ENCODE peak calls at places on chromosomes 11 and 22, in nine cellular contexts. One of them, this sample, is unnamed.

GRCh38 chr11:73249304-73249703 is 22.8 kb upstream of the P2RY6 start:
- DNase-seq in NCI-H2171: no peak
- DNase-seq in HCT116: no peak
- DNase-seq in ecto neural progenitor cell: no peak
- DNase-seq in choroid plexus epithelial cell: peak; percentile 23
- DNase-seq in substantia nigra: no peak
- DNase-seq in activated naive CD8-positive, alpha-beta T cell treated with anti-CD3 and anti-CD28 coated beads, Interleukin-2, amount 10 ng/mL, durations not matched to agents 7 days and 5 days: peak; percentile 24
- DNase-seq in HT1080: peak; percentile 42
- DNase-seq in epithelial cell of esophagus: peak; percentile 67
- DNase-seq in this sample: peak; percentile 35

GRCh38 chr11:7321708-7322448 is 70.2 kb downstream of the SYT9 start:
- DNase-seq in choroid plexus epithelial cell: no peak
- DNase-seq in substantia nigra: peak; percentile 8
- DNase-seq in epithelial cell of esophagus: no peak
- DNase-seq in HT1080: no peak
- DNase-seq in activated naive CD8-positive, alpha-beta T cell treated with anti-CD3 and anti-CD28 coated beads, Interleukin-2, amount 10 ng/mL, durations not matched to agents 7 days and 5 days: no peak
- DNase-seq in HCT116: no peak
- DNase-seq in ecto neural progenitor cell: no peak
- DNase-seq in NCI-H2171: no peak
- DNase-seq in this sample: no peak

GRCh38 chr22:23075050-23075449 is 4.7 kb downstream of the GNAZ start:
- DNase-seq in activated naive CD8-positive, alpha-beta T cell treated with anti-CD3 and anti-CD28 coated beads, Interleukin-2, amount 10 ng/mL, durations not matched to agents 7 days and 5 days: no peak
- DNase-seq in HCT116: no peak
- DNase-seq in substantia nigra: no peak
- DNase-seq in NCI-H2171: no peak
- DNase-seq in choroid plexus epithelial cell: no peak
- DNase-seq in HT1080: no peak
- DNase-seq in epithelial cell of esophagus: no peak
- DNase-seq in ecto neural progenitor cell: no peak
- DNase-seq in this sample: no peak

GRCh38 chr11:129828301-129828836 is 12.7 kb downstream of the TMEM45B start:
- DNase-seq in choroid plexus epithelial cell: no peak
- DNase-seq in ecto neural progenitor cell: no peak
- DNase-seq in NCI-H2171: no peak
- DNase-seq in epithelial cell of esophagus: peak; percentile 93
- DNase-seq in HT1080: no peak
- DNase-seq in substantia nigra: no peak
- DNase-seq in activated naive CD8-positive, alpha-beta T cell treated with anti-CD3 and anti-CD28 coated beads, Interleukin-2, amount 10 ng/mL, durations not matched to agents 7 days and 5 days: no peak
- DNase-seq in HCT116: peak; percentile 19
- DNase-seq in this sample: peak; percentile 74

GRCh38 chr11:27820249-27820648 is 120.0 kb upstream of the BDNF start:
- DNase-seq in HCT116: no peak
- DNase-seq in choroid plexus epithelial cell: peak; percentile 17
- DNase-seq in activated naive CD8-positive, alpha-beta T cell treated with anti-CD3 and anti-CD28 coated beads, Interleukin-2, amount 10 ng/mL, durations not matched to agents 7 days and 5 days: no peak
- DNase-seq in ecto neural progenitor cell: no peak
- DNase-seq in epithelial cell of esophagus: no peak
- DNase-seq in NCI-H2171: no peak
- DNase-seq in HT1080: no peak
- DNase-seq in substantia nigra: no peak
- DNase-seq in this sample: no peak

GRCh38 chr22:48781391-48781790 is 1046.3 kb downstream of the BRD1 start:
- DNase-seq in HT1080: no peak
- DNase-seq in HCT116: no peak
- DNase-seq in activated naive CD8-positive, alpha-beta T cell treated with anti-CD3 and anti-CD28 coated beads, Interleukin-2, amount 10 ng/mL, durations not matched to agents 7 days and 5 days: no peak
- DNase-seq in ecto neural progenitor cell: peak; percentile 25
- DNase-seq in epithelial cell of esophagus: no peak
- DNase-seq in substantia nigra: no peak
- DNase-seq in NCI-H2171: no peak
- DNase-seq in choroid plexus epithelial cell: no peak
- DNase-seq in this sample: no peak

GRCh38 chr22:43113516-43114251 is 3.1 kb downstream of the BIK start:
- DNase-seq in choroid plexus epithelial cell: no peak
- DNase-seq in ecto neural progenitor cell: no peak
- DNase-seq in substantia nigra: no peak
- DNase-seq in activated naive CD8-positive, alpha-beta T cell treated with anti-CD3 and anti-CD28 coated beads, Interleukin-2, amount 10 ng/mL, durations not matched to agents 7 days and 5 days: no peak
- DNase-seq in HCT116: no peak
- DNase-seq in HT1080: no peak
- DNase-seq in epithelial cell of esophagus: no peak
- DNase-seq in NCI-H2171: no peak
- DNase-seq in this sample: no peak

GRCh38 chr11:110433393-110434333 is 3.9 kb downstream of the FDX1 start:
- DNase-seq in choroid plexus epithelial cell: peak; percentile 55
- DNase-seq in substantia nigra: no peak
- DNase-seq in activated naive CD8-positive, alpha-beta T cell treated with anti-CD3 and anti-CD28 coated beads, Interleukin-2, amount 10 ng/mL, durations not matched to agents 7 days and 5 days: no peak
- DNase-seq in ecto neural progenitor cell: no peak
- DNase-seq in epithelial cell of esophagus: peak; percentile 27
- DNase-seq in HT1080: peak; percentile 30
- DNase-seq in NCI-H2171: peak; percentile 23
- DNase-seq in HCT116: no peak
- DNase-seq in this sample: peak; percentile 44

GRCh38 chr11:69134957-69135356 is 20.8 kb upstream of the SMIM38 start:
- DNase-seq in activated naive CD8-positive, alpha-beta T cell treated with anti-CD3 and anti-CD28 coated beads, Interleukin-2, amount 10 ng/mL, durations not matched to agents 7 days and 5 days: no peak
- DNase-seq in substantia nigra: no peak
- DNase-seq in HT1080: no peak
- DNase-seq in HCT116: no peak
- DNase-seq in ecto neural progenitor cell: peak; percentile 28
- DNase-seq in NCI-H2171: no peak
- DNase-seq in choroid plexus epithelial cell: no peak
- DNase-seq in epithelial cell of esophagus: no peak
- DNase-seq in this sample: no peak

GRCh38 chr11:133576351-133576750 is 44.0 kb upstream of the OPCML start:
- DNase-seq in ecto neural progenitor cell: peak; percentile 53
- DNase-seq in HCT116: no peak
- DNase-seq in activated naive CD8-positive, alpha-beta T cell treated with anti-CD3 and anti-CD28 coated beads, Interleukin-2, amount 10 ng/mL, durations not matched to agents 7 days and 5 days: no peak
- DNase-seq in epithelial cell of esophagus: no peak
- DNase-seq in choroid plexus epithelial cell: no peak
- DNase-seq in HT1080: no peak
- DNase-seq in NCI-H2171: no peak
- DNase-seq in substantia nigra: no peak
- DNase-seq in this sample: no peak

GRCh38 chr11:27698872-27699241 is 1.4 kb downstream of the BDNF start:
- DNase-seq in NCI-H2171: peak; percentile 34
- DNase-seq in HCT116: peak; percentile 82
- DNase-seq in ecto neural progenitor cell: peak; percentile 94
- DNase-seq in epithelial cell of esophagus: peak; percentile 78
- DNase-seq in HT1080: peak; percentile 85
- DNase-seq in substantia nigra: peak; percentile 52
- DNase-seq in activated naive CD8-positive, alpha-beta T cell treated with anti-CD3 and anti-CD28 coated beads, Interleukin-2, amount 10 ng/mL, durations not matched to agents 7 days and 5 days: peak; percentile 74
- DNase-seq in choroid plexus epithelial cell: peak; percentile 96
- DNase-seq in this sample: peak; percentile 80

GRCh38 chr11:2467695-2468055 is 22.9 kb downstream of the KCNQ1 start:
- DNase-seq in substantia nigra: no peak
- DNase-seq in HCT116: no peak
- DNase-seq in HT1080: no peak
- DNase-seq in choroid plexus epithelial cell: no peak
- DNase-seq in ecto neural progenitor cell: no peak
- DNase-seq in NCI-H2171: no peak
- DNase-seq in epithelial cell of esophagus: no peak
- DNase-seq in activated naive CD8-positive, alpha-beta T cell treated with anti-CD3 and anti-CD28 coated beads, Interleukin-2, amount 10 ng/mL, durations not matched to agents 7 days and 5 days: no peak
- DNase-seq in this sample: no peak

GRCh38 chr11:38543311-38543710 is 1945.3 kb upstream of the RAG2 start:
- DNase-seq in HT1080: peak; percentile 10
- DNase-seq in choroid plexus epithelial cell: peak; percentile 82
- DNase-seq in NCI-H2171: no peak
- DNase-seq in activated naive CD8-positive, alpha-beta T cell treated with anti-CD3 and anti-CD28 coated beads, Interleukin-2, amount 10 ng/mL, durations not matched to agents 7 days and 5 days: no peak
- DNase-seq in substantia nigra: no peak
- DNase-seq in epithelial cell of esophagus: peak; percentile 13
- DNase-seq in ecto neural progenitor cell: no peak
- DNase-seq in HCT116: no peak
- DNase-seq in this sample: no peak

GRCh38 chr11:126716456-126717083 is 284.0 kb downstream of the KIRREL3 start:
- DNase-seq in NCI-H2171: peak; percentile 15
- DNase-seq in activated naive CD8-positive, alpha-beta T cell treated with anti-CD3 and anti-CD28 coated beads, Interleukin-2, amount 10 ng/mL, durations not matched to agents 7 days and 5 days: no peak
- DNase-seq in substantia nigra: no peak
- DNase-seq in epithelial cell of esophagus: no peak
- DNase-seq in HCT116: peak; percentile 26
- DNase-seq in choroid plexus epithelial cell: peak; percentile 2
- DNase-seq in ecto neural progenitor cell: peak; percentile 73
- DNase-seq in HT1080: peak; percentile 55
- DNase-seq in this sample: peak; percentile 15

GRCh38 chr11:65090628-65091027 is 5.4 kb upstream of the VPS51 start:
- DNase-seq in substantia nigra: peak; percentile 41
- DNase-seq in ecto neural progenitor cell: no peak
- DNase-seq in HT1080: no peak
- DNase-seq in NCI-H2171: no peak
- DNase-seq in activated naive CD8-positive, alpha-beta T cell treated with anti-CD3 and anti-CD28 coated beads, Interleukin-2, amount 10 ng/mL, durations not matched to agents 7 days and 5 days: no peak
- DNase-seq in epithelial cell of esophagus: no peak
- DNase-seq in HCT116: no peak
- DNase-seq in choroid plexus epithelial cell: no peak
- DNase-seq in this sample: no peak

GRCh38 chr11:67400942-67401494 is 640 bp downstream of the PPP1CA start:
- DNase-seq in NCI-H2171: no peak
- DNase-seq in substantia nigra: no peak
- DNase-seq in activated naive CD8-positive, alpha-beta T cell treated with anti-CD3 and anti-CD28 coated beads, Interleukin-2, amount 10 ng/mL, durations not matched to agents 7 days and 5 days: no peak
- DNase-seq in HT1080: no peak
- DNase-seq in HCT116: no peak
- DNase-seq in ecto neural progenitor cell: no peak
- DNase-seq in choroid plexus epithelial cell: no peak
- DNase-seq in epithelial cell of esophagus: no peak
- DNase-seq in this sample: no peak

GRCh38 chr22:37891926-37892325 is 14.2 kb upstream of the MICALL1 start:
- DNase-seq in activated naive CD8-positive, alpha-beta T cell treated with anti-CD3 and anti-CD28 coated beads, Interleukin-2, amount 10 ng/mL, durations not matched to agents 7 days and 5 days: no peak
- DNase-seq in epithelial cell of esophagus: no peak
- DNase-seq in HCT116: no peak
- DNase-seq in NCI-H2171: no peak
- DNase-seq in HT1080: no peak
- DNase-seq in ecto neural progenitor cell: no peak
- DNase-seq in choroid plexus epithelial cell: no peak
- DNase-seq in substantia nigra: no peak
- DNase-seq in this sample: no peak

GRCh38 chr22:38397189-38398097 is 57.6 kb downstream of the KCNJ4 start:
- DNase-seq in choroid plexus epithelial cell: peak; percentile 19
- DNase-seq in ecto neural progenitor cell: peak; percentile 79
- DNase-seq in NCI-H2171: peak; percentile 16
- DNase-seq in epithelial cell of esophagus: peak; percentile 60
- DNase-seq in substantia nigra: no peak
- DNase-seq in HCT116: no peak
- DNase-seq in HT1080: peak; percentile 28
- DNase-seq in activated naive CD8-positive, alpha-beta T cell treated with anti-CD3 and anti-CD28 coated beads, Interleukin-2, amount 10 ng/mL, durations not matched to agents 7 days and 5 days: peak; percentile 45
- DNase-seq in this sample: peak; percentile 51

GRCh38 chr11:60801194-60801593 is 16.1 kb downstream of the MS4A10 start:
- DNase-seq in HT1080: no peak
- DNase-seq in activated naive CD8-positive, alpha-beta T cell treated with anti-CD3 and anti-CD28 coated beads, Interleukin-2, amount 10 ng/mL, durations not matched to agents 7 days and 5 days: no peak
- DNase-seq in choroid plexus epithelial cell: no peak
- DNase-seq in substantia nigra: no peak
- DNase-seq in HCT116: no peak
- DNase-seq in ecto neural progenitor cell: no peak
- DNase-seq in NCI-H2171: no peak
- DNase-seq in epithelial cell of esophagus: no peak
- DNase-seq in this sample: no peak

GRCh38 chr22:44824271-44824670 is 71.9 kb downstream of the ARHGAP8 start:
- DNase-seq in activated naive CD8-positive, alpha-beta T cell treated with anti-CD3 and anti-CD28 coated beads, Interleukin-2, amount 10 ng/mL, durations not matched to agents 7 days and 5 days: no peak
- DNase-seq in ecto neural progenitor cell: no peak
- DNase-seq in HT1080: no peak
- DNase-seq in substantia nigra: no peak
- DNase-seq in NCI-H2171: no peak
- DNase-seq in epithelial cell of esophagus: no peak
- DNase-seq in choroid plexus epithelial cell: no peak
- DNase-seq in HCT116: no peak
- DNase-seq in this sample: no peak

GRCh38 chr11:96758957-96759356 is 369.1 kb downstream of the JRKL start:
- DNase-seq in activated naive CD8-positive, alpha-beta T cell treated with anti-CD3 and anti-CD28 coated beads, Interleukin-2, amount 10 ng/mL, durations not matched to agents 7 days and 5 days: no peak
- DNase-seq in HCT116: no peak
- DNase-seq in ecto neural progenitor cell: no peak
- DNase-seq in NCI-H2171: no peak
- DNase-seq in substantia nigra: no peak
- DNase-seq in choroid plexus epithelial cell: no peak
- DNase-seq in epithelial cell of esophagus: no peak
- DNase-seq in HT1080: no peak
- DNase-seq in this sample: no peak

GRCh38 chr11:61657566-61657965 is 22.6 kb upstream of the DAGLA start:
- DNase-seq in activated naive CD8-positive, alpha-beta T cell treated with anti-CD3 and anti-CD28 coated beads, Interleukin-2, amount 10 ng/mL, durations not matched to agents 7 days and 5 days: no peak
- DNase-seq in substantia nigra: no peak
- DNase-seq in choroid plexus epithelial cell: no peak
- DNase-seq in HT1080: peak; percentile 26
- DNase-seq in epithelial cell of esophagus: peak; percentile 22
- DNase-seq in NCI-H2171: no peak
- DNase-seq in HCT116: no peak
- DNase-seq in ecto neural progenitor cell: no peak
- DNase-seq in this sample: peak; percentile 48

GRCh38 chr11:112734207-112734606 is 227.0 kb upstream of the NCAM1 start:
- DNase-seq in choroid plexus epithelial cell: peak; percentile 52
- DNase-seq in NCI-H2171: no peak
- DNase-seq in activated naive CD8-positive, alpha-beta T cell treated with anti-CD3 and anti-CD28 coated beads, Interleukin-2, amount 10 ng/mL, durations not matched to agents 7 days and 5 days: no peak
- DNase-seq in HT1080: peak; percentile 55
- DNase-seq in ecto neural progenitor cell: peak; percentile 70
- DNase-seq in substantia nigra: no peak
- DNase-seq in HCT116: no peak
- DNase-seq in epithelial cell of esophagus: peak; percentile 51
- DNase-seq in this sample: no peak

This sample was measured in LoVo.